ENCODE peak calls at places on chromosome 16, in seven cellular contexts. One of them, this sample, is unnamed.
A peak's percentile ranks its signal among the peaks of the same experiment; 100 is the strongest.

GRCh38 chr16:15607700-15608396 is 35.1 kb downstream of the MARF1 start:
- DNase-seq in activated T-helper 9 cell treated with anti-CD3 and anti-CD28 coated beads, Interleukin-2, amount 50 U/mL, for 16 hours: no peak
- DNase-seq in ovary: peak; percentile 41
- DNase-seq in fibroblast of the conjunctiva: peak; percentile 28
- DNase-seq in Ammon's horn: no peak
- DNase-seq in RCC 7860: no peak
- DNase-seq in left ventricle myocardium inferior: peak; percentile 66
- DNase-seq in this sample: no peak

GRCh38 chr16:67844441-67844840 is 2.3 kb upstream of the NUTF2 start:
- DNase-seq in activated T-helper 9 cell treated with anti-CD3 and anti-CD28 coated beads, Interleukin-2, amount 50 U/mL, for 16 hours: no peak
- DNase-seq in ovary: no peak
- DNase-seq in fibroblast of the conjunctiva: no peak
- DNase-seq in Ammon's horn: no peak
- DNase-seq in RCC 7860: no peak
- DNase-seq in left ventricle myocardium inferior: no peak
- DNase-seq in this sample: no peak

GRCh38 chr16:82481455-82481854 is 145.3 kb upstream of the CDH13 start:
- DNase-seq in activated T-helper 9 cell treated with anti-CD3 and anti-CD28 coated beads, Interleukin-2, amount 50 U/mL, for 16 hours: no peak
- DNase-seq in ovary: no peak
- DNase-seq in fibroblast of the conjunctiva: no peak
- DNase-seq in Ammon's horn: no peak
- DNase-seq in RCC 7860: no peak
- DNase-seq in left ventricle myocardium inferior: no peak
- DNase-seq in this sample: no peak

GRCh38 chr16:81711609-81712329 is 67.3 kb upstream of the PLCG2 start:
- DNase-seq in activated T-helper 9 cell treated with anti-CD3 and anti-CD28 coated beads, Interleukin-2, amount 50 U/mL, for 16 hours: no peak
- DNase-seq in ovary: peak; percentile 82
- DNase-seq in fibroblast of the conjunctiva: peak; percentile 43
- DNase-seq in Ammon's horn: peak; percentile 27
- DNase-seq in RCC 7860: peak; percentile 92
- DNase-seq in left ventricle myocardium inferior: peak; percentile 8
- DNase-seq in this sample: no peak

GRCh38 chr16:88318091-88318494 is 64.7 kb upstream of the ZNF469 start:
- DNase-seq in activated T-helper 9 cell treated with anti-CD3 and anti-CD28 coated beads, Interleukin-2, amount 50 U/mL, for 16 hours: no peak
- DNase-seq in ovary: no peak
- DNase-seq in fibroblast of the conjunctiva: no peak
- DNase-seq in Ammon's horn: no peak
- DNase-seq in RCC 7860: no peak
- DNase-seq in left ventricle myocardium inferior: no peak
- DNase-seq in this sample: no peak

GRCh38 chr16:67593288-67593687 is 31.0 kb downstream of the CTCF start:
- DNase-seq in activated T-helper 9 cell treated with anti-CD3 and anti-CD28 coated beads, Interleukin-2, amount 50 U/mL, for 16 hours: no peak
- DNase-seq in ovary: no peak
- DNase-seq in fibroblast of the conjunctiva: no peak
- DNase-seq in Ammon's horn: no peak
- DNase-seq in RCC 7860: no peak
- DNase-seq in left ventricle myocardium inferior: no peak
- DNase-seq in this sample: no peak

GRCh38 chr16:72198021-72198420 is 26.1 kb upstream of the PMFBP1 start:
- DNase-seq in activated T-helper 9 cell treated with anti-CD3 and anti-CD28 coated beads, Interleukin-2, amount 50 U/mL, for 16 hours: no peak
- DNase-seq in ovary: peak; percentile 21
- DNase-seq in fibroblast of the conjunctiva: peak; percentile 92
- DNase-seq in Ammon's horn: peak; percentile 94
- DNase-seq in RCC 7860: no peak
- DNase-seq in left ventricle myocardium inferior: no peak
- DNase-seq in this sample: no peak

GRCh38 chr16:72424776-72425175 is 252.8 kb upstream of the PMFBP1 start:
- DNase-seq in activated T-helper 9 cell treated with anti-CD3 and anti-CD28 coated beads, Interleukin-2, amount 50 U/mL, for 16 hours: no peak
- DNase-seq in ovary: no peak
- DNase-seq in fibroblast of the conjunctiva: no peak
- DNase-seq in Ammon's horn: peak; percentile 21
- DNase-seq in RCC 7860: no peak
- DNase-seq in left ventricle myocardium inferior: no peak
- DNase-seq in this sample: no peak

GRCh38 chr16:57144027-57144426 is 41.8 kb downstream of the PSME3IP1 start:
- DNase-seq in activated T-helper 9 cell treated with anti-CD3 and anti-CD28 coated beads, Interleukin-2, amount 50 U/mL, for 16 hours: no peak
- DNase-seq in ovary: no peak
- DNase-seq in fibroblast of the conjunctiva: no peak
- DNase-seq in Ammon's horn: peak; percentile 19
- DNase-seq in RCC 7860: no peak
- DNase-seq in left ventricle myocardium inferior: no peak
- DNase-seq in this sample: no peak

GRCh38 chr16:73232555-73233422 is 184.9 kb upstream of the ZFHX3 start:
- DNase-seq in activated T-helper 9 cell treated with anti-CD3 and anti-CD28 coated beads, Interleukin-2, amount 50 U/mL, for 16 hours: no peak
- DNase-seq in ovary: peak; percentile 74
- DNase-seq in fibroblast of the conjunctiva: peak; percentile 32
- DNase-seq in Ammon's horn: peak; percentile 44
- DNase-seq in RCC 7860: peak; percentile 96
- DNase-seq in left ventricle myocardium inferior: peak; percentile 16
- DNase-seq in this sample: no peak

GRCh38 chr16:50442221-50442620 is 73.4 kb upstream of the BRD7 start:
- DNase-seq in activated T-helper 9 cell treated with anti-CD3 and anti-CD28 coated beads, Interleukin-2, amount 50 U/mL, for 16 hours: no peak
- DNase-seq in ovary: no peak
- DNase-seq in fibroblast of the conjunctiva: no peak
- DNase-seq in Ammon's horn: no peak
- DNase-seq in RCC 7860: no peak
- DNase-seq in left ventricle myocardium inferior: no peak
- DNase-seq in this sample: no peak

GRCh38 chr16:22375117-22375962 is 921 bp upstream of the CDR2 start:
- DNase-seq in activated T-helper 9 cell treated with anti-CD3 and anti-CD28 coated beads, Interleukin-2, amount 50 U/mL, for 16 hours: no peak
- DNase-seq in ovary: no peak
- DNase-seq in fibroblast of the conjunctiva: no peak
- DNase-seq in Ammon's horn: no peak
- DNase-seq in RCC 7860: no peak
- DNase-seq in left ventricle myocardium inferior: no peak
- DNase-seq in this sample: no peak

GRCh38 chr16:11004957-11005610 is 60.7 kb downstream of the CLEC16A start:
- DNase-seq in activated T-helper 9 cell treated with anti-CD3 and anti-CD28 coated beads, Interleukin-2, amount 50 U/mL, for 16 hours: no peak
- DNase-seq in ovary: no peak
- DNase-seq in fibroblast of the conjunctiva: peak; percentile 54
- DNase-seq in Ammon's horn: no peak
- DNase-seq in RCC 7860: no peak
- DNase-seq in left ventricle myocardium inferior: no peak
- DNase-seq in this sample: no peak

GRCh38 chr16:66270333-66270927 is 96.1 kb upstream of the CDH5 start:
- DNase-seq in activated T-helper 9 cell treated with anti-CD3 and anti-CD28 coated beads, Interleukin-2, amount 50 U/mL, for 16 hours: peak; percentile 34
- DNase-seq in ovary: peak; percentile 92
- DNase-seq in fibroblast of the conjunctiva: peak; percentile 28
- DNase-seq in Ammon's horn: peak; percentile 71
- DNase-seq in RCC 7860: peak; percentile 23
- DNase-seq in left ventricle myocardium inferior: peak; percentile 71
- DNase-seq in this sample: peak; percentile 34

GRCh38 chr16:54193656-54194007 is 93.0 kb downstream of the IRX3 start:
- DNase-seq in activated T-helper 9 cell treated with anti-CD3 and anti-CD28 coated beads, Interleukin-2, amount 50 U/mL, for 16 hours: no peak
- DNase-seq in ovary: peak; percentile 73
- DNase-seq in fibroblast of the conjunctiva: peak; percentile 49
- DNase-seq in Ammon's horn: peak; percentile 77
- DNase-seq in RCC 7860: peak; percentile 36
- DNase-seq in left ventricle myocardium inferior: peak; percentile 83
- DNase-seq in this sample: no peak

GRCh38 chr16:87845213-87845612 is 24.1 kb downstream of the SLC7A5 start:
- DNase-seq in activated T-helper 9 cell treated with anti-CD3 and anti-CD28 coated beads, Interleukin-2, amount 50 U/mL, for 16 hours: no peak
- DNase-seq in ovary: no peak
- DNase-seq in fibroblast of the conjunctiva: no peak
- DNase-seq in Ammon's horn: no peak
- DNase-seq in RCC 7860: no peak
- DNase-seq in left ventricle myocardium inferior: no peak
- DNase-seq in this sample: no peak